ENCODE peak calls at places on chromosomes 16 and 17, in four cellular contexts. One of them, this sample, is unnamed.

GRCh38 chr16:2243781-2244180 is 7.5 kb downstream of the DNASE1L2 start:
- DNase-seq in NCI-H2081: no peak
- DNase-seq in hepatic stellate cell: no peak
- DNase-seq in activated CD4-positive, CD25-positive, alpha-beta regulatory T cell treated with anti-CD3 and anti-CD28 coated beads, Interleukin-2, amount 50 U/mL, for 16 hours: no peak
- DNase-seq in this sample: no peak

GRCh38 chr16:84995666-84996065 is 15.7 kb downstream of the ZDHHC7 start:
- DNase-seq in NCI-H2081: no peak
- DNase-seq in hepatic stellate cell: no peak
- DNase-seq in activated CD4-positive, CD25-positive, alpha-beta regulatory T cell treated with anti-CD3 and anti-CD28 coated beads, Interleukin-2, amount 50 U/mL, for 16 hours: no peak
- DNase-seq in this sample: no peak

GRCh38 chr17:1147664-1148063 is 32.1 kb downstream of the ABR start:
- DNase-seq in NCI-H2081: peak; percentile 63
- DNase-seq in hepatic stellate cell: peak; percentile 59
- DNase-seq in activated CD4-positive, CD25-positive, alpha-beta regulatory T cell treated with anti-CD3 and anti-CD28 coated beads, Interleukin-2, amount 50 U/mL, for 16 hours: no peak
- DNase-seq in this sample: no peak

GRCh38 chr16:48054881-48055601 is 100.8 kb downstream of the ABCC12 start:
- DNase-seq in NCI-H2081: peak; percentile 24
- DNase-seq in hepatic stellate cell: peak; percentile 61
- DNase-seq in activated CD4-positive, CD25-positive, alpha-beta regulatory T cell treated with anti-CD3 and anti-CD28 coated beads, Interleukin-2, amount 50 U/mL, for 16 hours: no peak
- DNase-seq in this sample: peak; percentile 69

GRCh38 chr16:25914357-25914962 is 222.7 kb downstream of the HS3ST4 start:
- DNase-seq in NCI-H2081: no peak
- DNase-seq in hepatic stellate cell: no peak
- DNase-seq in activated CD4-positive, CD25-positive, alpha-beta regulatory T cell treated with anti-CD3 and anti-CD28 coated beads, Interleukin-2, amount 50 U/mL, for 16 hours: no peak
- DNase-seq in this sample: no peak

GRCh38 chr17:58837699-58838098 is 82.0 kb downstream of the PPM1E start:
- DNase-seq in NCI-H2081: no peak
- DNase-seq in hepatic stellate cell: no peak
- DNase-seq in activated CD4-positive, CD25-positive, alpha-beta regulatory T cell treated with anti-CD3 and anti-CD28 coated beads, Interleukin-2, amount 50 U/mL, for 16 hours: no peak
- DNase-seq in this sample: no peak

GRCh38 chr16:87226926-87227650 is 90.1 kb downstream of the C16orf95 start:
- DNase-seq in NCI-H2081: no peak
- DNase-seq in hepatic stellate cell: peak; percentile 95
- DNase-seq in activated CD4-positive, CD25-positive, alpha-beta regulatory T cell treated with anti-CD3 and anti-CD28 coated beads, Interleukin-2, amount 50 U/mL, for 16 hours: no peak
- DNase-seq in this sample: no peak

GRCh38 chr17:76296186-76296585 is 11.9 kb downstream of the QRICH2 start:
- DNase-seq in NCI-H2081: no peak
- DNase-seq in hepatic stellate cell: no peak
- DNase-seq in activated CD4-positive, CD25-positive, alpha-beta regulatory T cell treated with anti-CD3 and anti-CD28 coated beads, Interleukin-2, amount 50 U/mL, for 16 hours: no peak
- DNase-seq in this sample: no peak

GRCh38 chr16:85293899-85294642 is 181.8 kb upstream of the CIBAR2 start:
- DNase-seq in NCI-H2081: no peak
- DNase-seq in hepatic stellate cell: no peak
- DNase-seq in activated CD4-positive, CD25-positive, alpha-beta regulatory T cell treated with anti-CD3 and anti-CD28 coated beads, Interleukin-2, amount 50 U/mL, for 16 hours: no peak
- DNase-seq in this sample: no peak

GRCh38 chr17:67365762-67366192 is 600 bp downstream of the PSMD12 start:
- DNase-seq in NCI-H2081: no peak
- DNase-seq in hepatic stellate cell: peak; percentile 47
- DNase-seq in activated CD4-positive, CD25-positive, alpha-beta regulatory T cell treated with anti-CD3 and anti-CD28 coated beads, Interleukin-2, amount 50 U/mL, for 16 hours: no peak
- DNase-seq in this sample: no peak

GRCh38 chr16:80285089-80285488 is 255.7 kb upstream of the DYNLRB2 start:
- DNase-seq in NCI-H2081: no peak
- DNase-seq in hepatic stellate cell: no peak
- DNase-seq in activated CD4-positive, CD25-positive, alpha-beta regulatory T cell treated with anti-CD3 and anti-CD28 coated beads, Interleukin-2, amount 50 U/mL, for 16 hours: no peak
- DNase-seq in this sample: no peak

GRCh38 chr16:55062446-55062845 is 131.8 kb downstream of the IRX5 start:
- DNase-seq in NCI-H2081: no peak
- DNase-seq in hepatic stellate cell: peak; percentile 47
- DNase-seq in activated CD4-positive, CD25-positive, alpha-beta regulatory T cell treated with anti-CD3 and anti-CD28 coated beads, Interleukin-2, amount 50 U/mL, for 16 hours: no peak
- DNase-seq in this sample: no peak

GRCh38 chr17:75845058-75845711 is 981 bp upstream of the UNC13D start:
- DNase-seq in NCI-H2081: peak; percentile 15
- DNase-seq in hepatic stellate cell: peak; percentile 91
- DNase-seq in activated CD4-positive, CD25-positive, alpha-beta regulatory T cell treated with anti-CD3 and anti-CD28 coated beads, Interleukin-2, amount 50 U/mL, for 16 hours: no peak
- DNase-seq in this sample: peak; percentile 91

GRCh38 chr17:48907713-48908046 is 527 bp upstream of the UBE2Z start:
- DNase-seq in NCI-H2081: no peak
- DNase-seq in hepatic stellate cell: peak; percentile 63
- DNase-seq in activated CD4-positive, CD25-positive, alpha-beta regulatory T cell treated with anti-CD3 and anti-CD28 coated beads, Interleukin-2, amount 50 U/mL, for 16 hours: no peak
- DNase-seq in this sample: no peak

GRCh38 chr17:51455211-51455610 is 194.9 kb downstream of the UTP18 start:
- DNase-seq in NCI-H2081: no peak
- DNase-seq in hepatic stellate cell: no peak
- DNase-seq in activated CD4-positive, CD25-positive, alpha-beta regulatory T cell treated with anti-CD3 and anti-CD28 coated beads, Interleukin-2, amount 50 U/mL, for 16 hours: no peak
- DNase-seq in this sample: no peak

GRCh38 chr16:47016700-47017133 is 43.2 kb upstream of the DNAJA2 start:
- DNase-seq in NCI-H2081: no peak
- DNase-seq in hepatic stellate cell: no peak
- DNase-seq in activated CD4-positive, CD25-positive, alpha-beta regulatory T cell treated with anti-CD3 and anti-CD28 coated beads, Interleukin-2, amount 50 U/mL, for 16 hours: no peak
- DNase-seq in this sample: peak; percentile 71

GRCh38 chr16:50276801-50277560 is 10.6 kb downstream of the ADCY7 start:
- DNase-seq in NCI-H2081: no peak
- DNase-seq in hepatic stellate cell: no peak
- DNase-seq in activated CD4-positive, CD25-positive, alpha-beta regulatory T cell treated with anti-CD3 and anti-CD28 coated beads, Interleukin-2, amount 50 U/mL, for 16 hours: no peak
- DNase-seq in this sample: no peak

GRCh38 chr17:19830061-19830460 is 37.7 kb downstream of the ULK2 start:
- DNase-seq in NCI-H2081: no peak
- DNase-seq in hepatic stellate cell: no peak
- DNase-seq in activated CD4-positive, CD25-positive, alpha-beta regulatory T cell treated with anti-CD3 and anti-CD28 coated beads, Interleukin-2, amount 50 U/mL, for 16 hours: no peak
- DNase-seq in this sample: no peak

GRCh38 chr16:67116388-67117311 is 6.9 kb downstream of the PHAF1 start:
- DNase-seq in NCI-H2081: no peak
- DNase-seq in hepatic stellate cell: no peak
- DNase-seq in activated CD4-positive, CD25-positive, alpha-beta regulatory T cell treated with anti-CD3 and anti-CD28 coated beads, Interleukin-2, amount 50 U/mL, for 16 hours: no peak
- DNase-seq in this sample: no peak

GRCh38 chr17:75288784-75289121 is 480 bp downstream of the SLC25A19 start:
- DNase-seq in NCI-H2081: peak; percentile 65
- DNase-seq in hepatic stellate cell: peak; percentile 49
- DNase-seq in activated CD4-positive, CD25-positive, alpha-beta regulatory T cell treated with anti-CD3 and anti-CD28 coated beads, Interleukin-2, amount 50 U/mL, for 16 hours: no peak
- DNase-seq in this sample: peak; percentile 37

GRCh38 chr16:66538910-66539309 is 11.0 kb downstream of the TK2 start:
- DNase-seq in NCI-H2081: no peak
- DNase-seq in hepatic stellate cell: no peak
- DNase-seq in activated CD4-positive, CD25-positive, alpha-beta regulatory T cell treated with anti-CD3 and anti-CD28 coated beads, Interleukin-2, amount 50 U/mL, for 16 hours: no peak
- DNase-seq in this sample: no peak

GRCh38 chr16:9092963-9093477 is 1.6 kb downstream of the HAPSTR1 start:
- DNase-seq in NCI-H2081: no peak
- DNase-seq in hepatic stellate cell: no peak
- DNase-seq in activated CD4-positive, CD25-positive, alpha-beta regulatory T cell treated with anti-CD3 and anti-CD28 coated beads, Interleukin-2, amount 50 U/mL, for 16 hours: no peak
- DNase-seq in this sample: no peak

GRCh38 chr17:57723427-57724037 is 21.6 kb downstream of the CCDC182 start:
- DNase-seq in NCI-H2081: no peak
- DNase-seq in hepatic stellate cell: no peak
- DNase-seq in activated CD4-positive, CD25-positive, alpha-beta regulatory T cell treated with anti-CD3 and anti-CD28 coated beads, Interleukin-2, amount 50 U/mL, for 16 hours: no peak
- DNase-seq in this sample: no peak

GRCh38 chr17:56658648-56659047 is 65.1 kb downstream of the NOG start:
- DNase-seq in NCI-H2081: no peak
- DNase-seq in hepatic stellate cell: no peak
- DNase-seq in activated CD4-positive, CD25-positive, alpha-beta regulatory T cell treated with anti-CD3 and anti-CD28 coated beads, Interleukin-2, amount 50 U/mL, for 16 hours: no peak
- DNase-seq in this sample: no peak

GRCh38 chr16:57736419-57737281 is 1.1 kb downstream of the KATNB1 start:
- DNase-seq in NCI-H2081: peak; percentile 33
- DNase-seq in hepatic stellate cell: peak; percentile 81
- DNase-seq in activated CD4-positive, CD25-positive, alpha-beta regulatory T cell treated with anti-CD3 and anti-CD28 coated beads, Interleukin-2, amount 50 U/mL, for 16 hours: no peak
- DNase-seq in this sample: no peak

GRCh38 chr17:37393352-37393751 is 13.3 kb downstream of the ACACA start:
- DNase-seq in NCI-H2081: no peak
- DNase-seq in hepatic stellate cell: no peak
- DNase-seq in activated CD4-positive, CD25-positive, alpha-beta regulatory T cell treated with anti-CD3 and anti-CD28 coated beads, Interleukin-2, amount 50 U/mL, for 16 hours: no peak
- DNase-seq in this sample: no peak

GRCh38 chr16:56211471-56211944 is 20.2 kb downstream of the GNAO1 start:
- DNase-seq in NCI-H2081: no peak
- DNase-seq in hepatic stellate cell: no peak
- DNase-seq in activated CD4-positive, CD25-positive, alpha-beta regulatory T cell treated with anti-CD3 and anti-CD28 coated beads, Interleukin-2, amount 50 U/mL, for 16 hours: no peak
- DNase-seq in this sample: no peak

GRCh38 chr17:50267074-50267841 is 7.0 kb upstream of the TMEM92 start:
- DNase-seq in NCI-H2081: no peak
- DNase-seq in hepatic stellate cell: peak; percentile 59
- DNase-seq in activated CD4-positive, CD25-positive, alpha-beta regulatory T cell treated with anti-CD3 and anti-CD28 coated beads, Interleukin-2, amount 50 U/mL, for 16 hours: no peak
- DNase-seq in this sample: no peak

GRCh38 chr16:57308041-57308440 is 23.6 kb upstream of the PLLP start:
- DNase-seq in NCI-H2081: no peak
- DNase-seq in hepatic stellate cell: no peak
- DNase-seq in activated CD4-positive, CD25-positive, alpha-beta regulatory T cell treated with anti-CD3 and anti-CD28 coated beads, Interleukin-2, amount 50 U/mL, for 16 hours: no peak
- DNase-seq in this sample: no peak

GRCh38 chr16:27269300-27270150 is 953 bp upstream of the NSMCE1 start:
- DNase-seq in NCI-H2081: no peak
- DNase-seq in hepatic stellate cell: no peak
- DNase-seq in activated CD4-positive, CD25-positive, alpha-beta regulatory T cell treated with anti-CD3 and anti-CD28 coated beads, Interleukin-2, amount 50 U/mL, for 16 hours: no peak
- DNase-seq in this sample: no peak

GRCh38 chr17:846901-847777 is 65.0 kb downstream of the MRM3 start:
- DNase-seq in NCI-H2081: no peak
- DNase-seq in hepatic stellate cell: no peak
- DNase-seq in activated CD4-positive, CD25-positive, alpha-beta regulatory T cell treated with anti-CD3 and anti-CD28 coated beads, Interleukin-2, amount 50 U/mL, for 16 hours: no peak
- DNase-seq in this sample: no peak

GRCh38 chr17:64115043-64115698 is 14.8 kb downstream of the ERN1 start:
- DNase-seq in NCI-H2081: no peak
- DNase-seq in hepatic stellate cell: no peak
- DNase-seq in activated CD4-positive, CD25-positive, alpha-beta regulatory T cell treated with anti-CD3 and anti-CD28 coated beads, Interleukin-2, amount 50 U/mL, for 16 hours: no peak
- DNase-seq in this sample: no peak

GRCh38 chr16:22092143-22092933 is at the start of gene VWA3A:
- DNase-seq in NCI-H2081: no peak
- DNase-seq in hepatic stellate cell: peak; percentile 53
- DNase-seq in activated CD4-positive, CD25-positive, alpha-beta regulatory T cell treated with anti-CD3 and anti-CD28 coated beads, Interleukin-2, amount 50 U/mL, for 16 hours: no peak
- DNase-seq in this sample: no peak

GRCh38 chr16:84283314-84284167 is 11.1 kb upstream of the WFDC1 start:
- DNase-seq in NCI-H2081: no peak
- DNase-seq in hepatic stellate cell: peak; percentile 27
- DNase-seq in activated CD4-positive, CD25-positive, alpha-beta regulatory T cell treated with anti-CD3 and anti-CD28 coated beads, Interleukin-2, amount 50 U/mL, for 16 hours: no peak
- DNase-seq in this sample: no peak

GRCh38 chr17:77332034-77332971 is 191.5 kb downstream of the SEC14L1 start:
- DNase-seq in NCI-H2081: no peak
- DNase-seq in hepatic stellate cell: no peak
- DNase-seq in activated CD4-positive, CD25-positive, alpha-beta regulatory T cell treated with anti-CD3 and anti-CD28 coated beads, Interleukin-2, amount 50 U/mL, for 16 hours: no peak
- DNase-seq in this sample: no peak

GRCh38 chr17:5508855-5509254 is 22.5 kb downstream of the MIS12 start:
- DNase-seq in NCI-H2081: no peak
- DNase-seq in hepatic stellate cell: peak; percentile 38
- DNase-seq in activated CD4-positive, CD25-positive, alpha-beta regulatory T cell treated with anti-CD3 and anti-CD28 coated beads, Interleukin-2, amount 50 U/mL, for 16 hours: no peak
- DNase-seq in this sample: no peak

GRCh38 chr16:79816081-79816497 is 215.6 kb upstream of the MAF start:
- DNase-seq in NCI-H2081: no peak
- DNase-seq in hepatic stellate cell: no peak
- DNase-seq in activated CD4-positive, CD25-positive, alpha-beta regulatory T cell treated with anti-CD3 and anti-CD28 coated beads, Interleukin-2, amount 50 U/mL, for 16 hours: no peak
- DNase-seq in this sample: no peak

GRCh38 chr17:42708588-42708987 is 26.3 kb downstream of the CNTNAP1 start:
- DNase-seq in NCI-H2081: no peak
- DNase-seq in hepatic stellate cell: no peak
- DNase-seq in activated CD4-positive, CD25-positive, alpha-beta regulatory T cell treated with anti-CD3 and anti-CD28 coated beads, Interleukin-2, amount 50 U/mL, for 16 hours: no peak
- DNase-seq in this sample: no peak

This sample was measured in GM10248.